ENCODE peak calls at places on chromosomes 11 and 22, in ten cellular contexts. H is ovary, T is A549, U is HepG2, G is GM12878, Z is tibial nerve, V is HCT116, M is esophagus squamous epithelium, F is adrenal gland, O is body of pancreas. Y is an unnamed sample.

GRCh38 chr11:69245041-69245440 is 48.9 kb upstream of the MYEOV start:
- DNase-seq in F (peak; percentile 1), H (no peak), U (no peak), T (no peak), G (no peak), Z (no peak), V (no peak), O (no peak), M (no peak), Y (no peak)

GRCh38 chr22:19770349-19771220 is 10.0 kb downstream of the TBX1 start:
- DNase-seq in F (no peak), Z (no peak), V (no peak), H (no peak), U (no peak), G (no peak), M (no peak), O (no peak), T (no peak), Y (no peak)

GRCh38 chr22:37242395-37242918 is 1.6 kb downstream of the RAC2 start:
- DNase-seq in F (peak; percentile 72), H (no peak), V (no peak), T (no peak), Z (no peak), O (no peak), M (peak; percentile 78), G (peak; percentile 92), U (no peak), Y (no peak)

GRCh38 chr11:18493310-18493709 is 33.4 kb downstream of the TSG101 start:
- DNase-seq in T (no peak), Z (no peak), M (no peak), U (no peak), H (no peak), V (no peak), G (no peak), F (no peak), O (no peak), Y (no peak)

GRCh38 chr22:37940698-37941376 is 12.6 kb downstream of the C22orf23 start:
- DNase-seq in V (no peak), U (no peak), Z (peak; percentile 41), F (no peak), G (no peak), T (no peak), O (no peak), H (no peak), M (no peak), Y (no peak)

GRCh38 chr11:1297576-1298473 is 11.6 kb downstream of the TOLLIP start:
- DNase-seq in Z (no peak), O (peak; percentile 56), M (no peak), G (no peak), U (no peak), F (peak; percentile 52), H (peak; percentile 8), V (no peak), T (no peak), Y (no peak)

GRCh38 chr11:115338476-115338875 is 165.7 kb downstream of the CADM1 start:
- DNase-seq in F (no peak), Z (no peak), M (no peak), H (no peak), U (no peak), V (no peak), G (no peak), O (no peak), T (no peak), Y (no peak)

GRCh38 chr11:66849501-66850234 is 6.4 kb downstream of the RCE1 start:
- DNase-seq in G (no peak), U (no peak), Z (no peak), H (no peak), V (no peak), T (no peak), M (no peak), O (no peak), F (no peak), Y (no peak)

DNA sequence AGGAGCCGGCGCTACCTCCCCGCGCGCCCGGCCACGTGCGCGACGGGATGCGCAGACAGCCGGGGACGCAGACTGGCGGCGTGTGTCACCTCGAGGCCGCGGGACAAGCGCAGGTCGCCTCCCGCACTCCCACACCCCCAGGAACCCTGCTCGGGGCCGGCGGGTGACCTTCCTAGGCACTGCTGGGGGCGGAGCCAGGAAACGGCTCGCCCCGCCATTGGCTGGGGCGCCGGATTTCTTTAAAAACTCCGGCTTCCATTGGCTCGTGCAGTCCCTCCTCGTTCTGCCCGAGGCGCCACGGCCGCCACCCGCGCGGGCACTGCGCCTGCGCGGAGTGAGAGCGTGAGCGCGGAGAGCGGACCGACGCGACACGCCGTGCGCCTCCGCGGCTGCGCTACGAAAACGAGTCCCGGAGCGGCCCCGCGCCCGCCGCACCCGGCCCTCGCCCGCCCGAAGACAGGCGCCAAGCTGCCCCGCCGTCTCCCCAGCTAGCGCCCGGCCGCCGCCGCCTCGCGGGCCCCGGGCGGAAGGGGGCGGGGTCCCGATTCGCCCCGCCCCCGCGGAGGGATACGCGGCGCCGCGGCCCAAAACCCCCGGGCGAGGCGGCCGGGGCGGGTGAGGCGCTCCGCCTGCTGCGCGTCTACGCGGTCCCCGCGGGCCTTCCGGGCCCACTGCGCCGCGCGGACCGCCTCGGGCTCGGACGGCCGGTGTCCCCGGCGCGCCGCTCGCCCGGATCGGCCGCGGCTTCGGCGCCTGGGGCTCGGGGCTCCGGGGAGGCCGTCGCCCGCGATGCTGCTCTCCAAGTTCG is at the start of gene PIM3:
- DNase-seq in U (peak; percentile 94), O (peak; percentile 95), T (peak; percentile 90), Z (peak; percentile 86), G (peak; percentile 84), H (peak; percentile 92), V (peak; percentile 93), M (peak; percentile 78), F (peak; percentile 97), Y (peak; percentile 97)
- TF ChIP-seq POLR2A in U (no peak), O (peak; percentile 97), T (peak; percentile 91), Z (peak; percentile 90), G (peak; percentile 82), H (peak; percentile 83), V (peak; percentile 96), M (peak; percentile 95), F (peak; percentile 86), Y (peak; percentile 82)

GRCh38 chr11:132792341-132793140 is 739.8 kb downstream of the OPCML start:
- DNase-seq in O (no peak), Z (no peak), V (no peak), U (no peak), F (no peak), T (no peak), G (no peak), M (no peak), H (no peak), Y (no peak)

GRCh38 chr11:132793831-132794230 is 738.5 kb downstream of the OPCML start:
- DNase-seq in M (no peak), H (no peak), V (no peak), T (no peak), F (no peak), G (no peak), Z (no peak), O (no peak), U (no peak), Y (no peak)

GRCh38 chr11:132785878-132786277 is 746.4 kb downstream of the OPCML start:
- DNase-seq in G (no peak), T (no peak), O (no peak), M (no peak), F (no peak), Z (no peak), H (no peak), U (no peak), V (no peak), Y (no peak)

GRCh38 chr11:132790466-132790865 is 741.8 kb downstream of the OPCML start:
- DNase-seq in F (no peak), U (no peak), O (no peak), Z (no peak), T (no peak), H (no peak), V (no peak), M (no peak), G (no peak), Y (no peak)
- TF ChIP-seq POLR2A in F (no peak), U (no peak), O (no peak), Z (no peak), T (no peak), H (no peak), V (no peak), M (no peak), G (no peak), Y (no peak)

GRCh38 chr22:17171313-17172171 is 12.5 kb upstream of the HDHD5 start:
- DNase-seq in T (peak; percentile 77), M (peak; percentile 42), Z (peak; percentile 54), F (peak; percentile 94), O (peak; percentile 91), U (peak; percentile 79), H (peak; percentile 82), V (peak; percentile 82), G (no peak), Y (peak; percentile 81)
- TF ChIP-seq POLR2A in T (peak; percentile 38), M (peak; percentile 44), Z (peak; percentile 38), F (peak; percentile 80), O (peak; percentile 71), U (peak; percentile 37), H (peak; percentile 44), V (peak; percentile 55), G (peak; percentile 63), Y (peak; percentile 20)

GRCh38 chr11:64996710-64997380 is at the start of gene BATF2:
- DNase-seq in O (peak; percentile 89), F (peak; percentile 94), M (no peak), Z (peak; percentile 25), U (peak; percentile 94), G (no peak), T (peak; percentile 89), H (peak; percentile 76), V (peak; percentile 50), Y (peak; percentile 86)

GRCh38 chr11:64998141-64998540 is 1.4 kb upstream of the BATF2 start:
- DNase-seq in F (no peak), V (no peak), H (no peak), Z (no peak), T (no peak), U (peak; percentile 59), G (no peak), O (no peak), M (no peak), Y (no peak)

GRCh38 chr11:64996327-64996709 is 453 bp downstream of the BATF2 start:
- DNase-seq in T (no peak), O (no peak), U (no peak), M (no peak), F (no peak), H (no peak), V (no peak), G (no peak), Z (no peak), Y (no peak)

GRCh38 chr11:64999478-64999877 is 2.7 kb upstream of the BATF2 start:
- DNase-seq in F (no peak), H (no peak), M (no peak), G (no peak), U (no peak), O (no peak), V (no peak), Z (no peak), T (no peak), Y (no peak)

DNA sequence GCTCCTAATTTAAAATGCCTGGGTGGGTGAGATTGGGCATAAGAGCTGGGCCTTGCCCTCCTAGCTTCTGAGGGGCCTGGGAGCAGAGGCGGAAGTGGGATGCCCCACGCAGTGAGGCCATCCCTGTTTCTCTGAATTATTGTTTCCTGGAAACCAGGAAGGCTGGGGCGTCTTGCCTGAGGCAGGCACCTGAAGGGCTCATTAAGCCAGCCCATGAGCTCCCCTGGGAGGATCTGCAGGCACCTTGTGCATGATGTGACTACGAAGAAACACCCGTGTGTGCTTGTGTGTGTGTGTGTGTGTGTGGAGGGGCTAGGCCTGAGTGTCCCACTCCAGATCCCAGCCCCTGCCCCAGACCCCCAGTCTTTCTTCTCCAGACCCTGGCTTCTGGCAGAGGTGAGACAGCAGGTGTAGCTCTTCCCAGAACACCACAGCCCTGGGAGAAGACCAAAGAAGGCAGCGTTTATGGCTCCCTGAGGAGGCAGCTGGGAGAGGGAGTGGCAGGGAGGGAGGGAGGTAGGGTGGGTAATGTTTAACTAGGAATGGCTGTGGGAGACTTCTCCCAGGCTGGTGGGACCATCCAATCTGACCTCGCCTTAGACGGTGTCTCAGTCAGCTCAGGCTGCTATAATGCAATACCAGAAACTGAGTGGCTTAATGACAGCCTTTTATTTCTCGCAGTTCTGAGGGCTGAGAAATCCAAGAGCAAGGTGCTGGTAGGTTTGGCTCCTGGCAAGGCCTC is 2.1 kb upstream of the BATF2 start:
- DNase-seq in H (no peak), G (no peak), V (no peak), U (peak; percentile 63), T (peak; percentile 65), F (no peak), Z (no peak), M (no peak), O (peak; percentile 56), Y (no peak)
- TF ChIP-seq POLR2A in H (no peak), G (no peak), V (no peak), U (peak; percentile 53), T (no peak), F (no peak), Z (no peak), M (no peak), O (no peak), Y (no peak)

Y was measured in H54.